ENCODE peak calls at places on chromosome X, in six cellular contexts. V, K, W, B, C and T are unnamed samples.

GRCh38 chrX:151713859-151714258 is 2.0 kb upstream of the FATE1 start:
- DNase-seq in V (peak; percentile 37), B (peak; percentile 67), C (no peak), W (no peak), K (peak; percentile 0), T (peak; percentile 54)

GRCh38 chrX:54785901-54786300 is 12.2 kb downstream of the ITIH6 start:
- DNase-seq in K (peak; percentile 7), C (no peak), B (no peak), V (peak; percentile 21), W (no peak), T (peak; percentile 25)

GRCh38 chrX:100600769-100601168 is 16.0 kb downstream of the TNMD start:
- DNase-seq in V (no peak), B (no peak), C (no peak), W (no peak), K (no peak), T (no peak)

GRCh38 chrX:152878976-152879755 is 18.7 kb upstream of the ZNF185 start:
- DNase-seq in K (no peak), C (no peak), W (no peak), V (no peak), B (no peak), T (no peak)

GRCh38 chrX:150907474-150907873 is 9.0 kb upstream of the CD99L2 start:
- DNase-seq in V (no peak), C (no peak), B (no peak), K (no peak), W (no peak), T (no peak)

GRCh38 chrX:134654398-134655012 is 3.8 kb downstream of the PLAC1 start:
- DNase-seq in W (no peak), V (no peak), B (no peak), K (no peak), C (no peak), T (no peak)

GRCh38 chrX:154412468-154412867 is 1.1 kb downstream of the TAFAZZIN start:
- DNase-seq in V (no peak), K (no peak), W (no peak), C (no peak), B (no peak), T (peak; percentile 71)

GRCh38 chrX:23901805-23902204 is 5.9 kb downstream of the APOO start:
- DNase-seq in W (peak; percentile 81), K (peak; percentile 77), C (peak; percentile 60), B (peak; percentile 16), V (peak; percentile 92), T (peak; percentile 91)

GRCh38 chrX:148567229-148567628 is 66.8 kb downstream of the AFF2 start:
- DNase-seq in K (no peak), W (no peak), V (no peak), C (no peak), B (peak; percentile 9), T (no peak)

GRCh38 chrX:56726609-56727008 is 2.4 kb upstream of the NBDY start:
- DNase-seq in B (peak; percentile 11), K (peak; percentile 41), V (peak; percentile 67), C (no peak), W (peak; percentile 49), T (peak; percentile 58)

GRCh38 chrX:103536071-103536470 is 16.8 kb upstream of the RAB40A start:
- DNase-seq in C (no peak), K (no peak), B (no peak), W (no peak), V (no peak), T (no peak)

GRCh38 chrX:27890611-27891010 is 82.8 kb downstream of the MAGEB10 start:
- DNase-seq in K (no peak), W (peak; percentile 80), V (peak; percentile 53), C (no peak), B (no peak), T (no peak)

GRCh38 chrX:139851730-139852129 is 81.1 kb downstream of the ATP11C start:
- DNase-seq in C (no peak), V (no peak), B (no peak), K (no peak), W (no peak), T (no peak)

GRCh38 chrX:133005038-133005437 is 46.6 kb upstream of the HS6ST2 start:
- DNase-seq in K (peak; percentile 3), B (peak; percentile 9), W (peak; percentile 3), C (no peak), V (no peak), T (peak; percentile 25)

GRCh38 chrX:148507413-148507812 is 7.0 kb downstream of the AFF2 start:
- DNase-seq in C (no peak), W (no peak), V (no peak), B (no peak), K (no peak), T (no peak)

GRCh38 chrX:77087529-77088169 is 359.5 kb upstream of the FGF16 start:
- DNase-seq in W (peak; percentile 90), V (peak; percentile 26), B (no peak), K (peak; percentile 92), C (no peak), T (no peak)

GRCh38 chrX:12089740-12090139 is 48.5 kb upstream of the FRMPD4 start:
- DNase-seq in W (no peak), C (no peak), K (no peak), B (no peak), V (no peak), T (no peak)

GRCh38 chrX:123803331-123803983 is 56.4 kb upstream of the XIAP start:
- DNase-seq in B (peak; percentile 72), V (peak; percentile 95), C (no peak), W (peak; percentile 91), K (peak; percentile 97), T (peak; percentile 65)

GRCh38 chrX:22135171-22135711 is 103.1 kb downstream of the PHEX start:
- DNase-seq in B (no peak), V (peak; percentile 37), W (peak; percentile 35), K (no peak), C (no peak), T (no peak)

GRCh38 chrX:148612431-148612830 is 112.0 kb downstream of the AFF2 start:
- DNase-seq in B (no peak), C (no peak), K (no peak), W (no peak), V (no peak), T (peak; percentile 22)

GRCh38 chrX:4240541-4241194 is 527.2 kb upstream of the PRKX start:
- DNase-seq in K (peak; percentile 3), C (no peak), V (peak; percentile 3), W (no peak), B (no peak), T (peak; percentile 37)

DNA sequence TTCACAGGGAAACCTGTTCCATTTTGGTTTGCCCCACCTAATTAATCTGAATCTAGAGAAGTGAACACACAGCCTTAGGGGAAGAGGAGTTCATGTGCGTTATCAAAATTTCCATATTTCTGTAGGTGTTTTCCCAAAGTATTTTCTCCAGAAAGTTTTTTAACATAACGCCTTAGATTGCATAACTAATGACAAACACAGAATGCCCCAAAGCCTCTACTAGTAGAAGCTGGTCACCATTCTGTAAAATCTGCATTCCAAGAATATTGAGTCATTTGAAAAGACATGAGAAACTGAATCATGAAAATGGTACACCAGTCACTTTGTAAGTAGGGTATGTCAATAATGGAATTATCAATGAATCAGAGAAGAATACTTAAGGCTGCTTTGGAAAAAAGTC is 41.1 kb downstream of the IL13RA2 start:
- DNase-seq in B (no peak), V (no peak), K (no peak), C (no peak), W (no peak), T (no peak)
- TF ChIP-seq MYC in B (no peak), V (no peak), K (no peak), C (no peak), W (no peak), T (no peak)

DNA sequence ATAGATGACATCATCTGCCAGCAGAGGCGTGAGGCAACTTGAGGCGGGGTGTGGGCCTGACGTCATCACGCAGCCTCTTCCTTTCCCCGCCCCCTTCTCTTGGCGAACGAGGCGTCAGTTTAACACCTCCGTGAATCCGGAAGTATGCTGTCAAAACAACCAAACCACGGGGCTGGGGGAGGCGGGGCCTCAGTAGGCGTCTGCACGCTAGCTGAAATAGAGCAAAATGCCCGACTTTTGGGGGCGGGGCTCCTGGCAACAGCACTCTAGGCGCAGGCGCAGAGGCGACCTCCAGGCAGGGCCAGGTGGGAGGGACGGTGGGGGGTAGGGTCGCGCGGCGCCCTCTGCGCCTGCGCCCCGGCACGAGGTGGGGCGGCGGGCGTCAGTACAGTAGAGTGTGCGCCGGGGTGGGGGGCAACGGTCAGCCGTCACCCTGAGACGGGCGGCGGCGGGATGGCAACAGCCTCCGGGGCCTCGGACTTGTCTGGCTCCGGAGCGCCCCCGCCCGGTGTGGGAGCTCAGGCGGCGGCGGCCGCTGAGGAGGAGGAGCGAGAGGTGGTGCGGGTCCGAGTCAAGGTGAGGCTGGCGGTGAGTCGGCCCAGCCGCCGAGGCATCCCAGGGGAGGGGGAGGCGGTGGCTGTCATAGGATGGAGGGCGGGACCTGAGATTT is at the start of gene TBC1D25:
- DNase-seq in B (peak; percentile 90), V (peak; percentile 99), W (peak; percentile 97), C (peak; percentile 92), K (peak; percentile 88), T (peak; percentile 97)
- TF ChIP-seq POLR2A in B (peak; percentile 71), V (peak; percentile 21), W (no peak), C (peak; percentile 78), K (peak; percentile 26), T (peak; percentile 55)

GRCh38 chrX:85993539-85994197 is 53.7 kb downstream of the CHM start:
- DNase-seq in K (no peak), C (no peak), V (no peak), B (no peak), W (peak; percentile 1), T (no peak)
- TF ChIP-seq MYC in K (no peak), C (no peak), V (no peak), B (no peak), W (no peak), T (no peak)

GRCh38 chrX:1453951-1454785 is 1.5 kb upstream of the ASMTL start:
- DNase-seq in B (peak; percentile 68), W (peak; percentile 88), V (peak; percentile 89), C (no peak), K (peak; percentile 70), T (peak; percentile 82)

GRCh38 chrX:1451676-1452496 is 823 bp downstream of the ASMTL start:
- DNase-seq in C (no peak), W (no peak), K (no peak), B (no peak), V (no peak), T (no peak)

GRCh38 chrX:1453390-1453783 is 678 bp upstream of the ASMTL start:
- DNase-seq in K (no peak), C (no peak), V (no peak), W (no peak), B (no peak), T (no peak)

GRCh38 chrX:1451251-1451675 is 1.4 kb downstream of the ASMTL start:
- DNase-seq in W (no peak), B (no peak), V (no peak), K (no peak), C (no peak), T (no peak)

DNA sequence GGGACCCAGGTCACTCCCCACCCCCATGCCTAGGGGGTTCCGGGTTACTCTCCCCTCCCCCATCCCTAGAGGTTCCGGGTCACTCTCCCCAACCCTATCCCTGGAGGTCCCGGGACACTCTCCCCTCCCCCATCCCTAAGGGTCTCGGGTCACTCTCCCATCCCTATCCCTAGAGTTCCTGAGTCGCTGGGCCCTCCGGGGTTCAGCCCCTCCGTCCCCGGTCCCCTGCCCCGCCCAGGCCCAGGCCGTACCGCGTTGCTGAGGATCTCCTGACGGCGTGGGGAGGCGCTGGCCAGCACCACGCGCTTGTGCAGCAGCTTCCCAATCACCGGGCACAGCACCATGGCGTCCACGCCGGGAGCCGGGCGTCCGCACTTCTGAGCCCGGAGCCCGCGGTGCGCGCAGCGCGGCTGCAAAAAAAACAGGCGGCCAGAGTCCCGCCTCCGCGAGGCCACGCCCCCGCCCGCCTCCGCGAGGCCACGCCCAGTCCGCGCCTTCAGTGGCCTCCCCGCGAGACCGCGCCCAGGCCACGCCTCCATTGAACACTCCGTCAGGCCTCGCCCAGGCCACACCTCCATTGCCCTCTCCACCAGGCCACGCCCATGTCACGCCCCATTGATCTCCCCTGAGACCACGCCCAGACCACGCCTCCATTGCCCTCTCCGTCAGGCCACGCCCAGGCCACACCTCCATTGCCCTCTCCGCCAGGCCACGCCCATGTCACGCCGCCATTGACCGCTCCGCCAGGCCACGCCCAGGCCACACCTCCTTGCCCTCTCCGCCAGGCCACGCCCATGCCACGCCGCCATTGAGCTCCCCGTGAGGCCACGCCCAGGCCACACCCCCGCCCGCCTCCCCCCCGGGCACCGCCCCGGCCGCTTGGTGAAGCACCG is at the start of gene ASMTL:
- DNase-seq in V (peak; percentile 100), W (peak; percentile 99), C (peak; percentile 91), K (peak; percentile 93), B (peak; percentile 94), T (peak; percentile 89)
- TF ChIP-seq POLR2A in V (peak; percentile 94), W (peak; percentile 90), C (peak; percentile 98), K (no peak), B (peak; percentile 83), T (peak; percentile 78)